ENCODE peak calls at places on chromosomes 6 and 20, in five cellular contexts. I is mucosa of gallbladder; H is hypothalamus; E is CD4-positive, alpha-beta memory T cell; A is T-helper 9 cell. Y is an unnamed sample.
A peak's percentile ranks its signal among the peaks of the same experiment; 100 is the strongest.

GRCh38 chr6:170250981-170251775 is 39.7 kb downstream of the DLL1 start:
- DNase-seq in I (no peak), H (no peak), E (no peak), A (no peak), Y (no peak)

GRCh38 chr6:97218912-97219311 is 64.1 kb downstream of the MMS22L start:
- DNase-seq in I (no peak), H (no peak), E (no peak), A (no peak), Y (no peak)

GRCh38 chr6:143556529-143556928 is 45.0 kb upstream of the FUCA2 start:
- DNase-seq in I (no peak), H (no peak), E (no peak), A (no peak), Y (no peak)

GRCh38 chr20:41041693-41042092 is 13.1 kb downstream of the TOP1 start:
- DNase-seq in I (no peak), H (no peak), E (no peak), A (no peak), Y (no peak)

GRCh38 chr6:118869350-118869749 is 24.6 kb upstream of the ASF1A start:
- DNase-seq in I (no peak), H (no peak), E (no peak), A (no peak), Y (no peak)

GRCh38 chr6:159271257-159271656 is 102.1 kb downstream of the FNDC1 start:
- DNase-seq in I (no peak), H (no peak), E (no peak), A (no peak), Y (no peak)

GRCh38 chr6:81906041-81906440 is 153.6 kb upstream of the TENT5A start:
- DNase-seq in I (no peak), H (no peak), E (no peak), A (no peak), Y (no peak)

GRCh38 chr6:27836080-27836782 is 76.0 kb downstream of the OR2B2 start:
- DNase-seq in I (no peak), H (no peak), E (no peak), A (no peak), Y (no peak)

GRCh38 chr6:12973302-12973865 is 256.8 kb downstream of the PHACTR1 start:
- DNase-seq in I (no peak), H (no peak), E (no peak), A (no peak), Y (no peak)

GRCh38 chr6:107715523-107716321 is 108.4 kb downstream of the SCML4 start:
- DNase-seq in I (no peak), H (no peak), E (peak; percentile 45), A (no peak), Y (no peak)

GRCh38 chr6:159282351-159282750 is 113.2 kb downstream of the FNDC1 start:
- DNase-seq in I (no peak), H (no peak), E (no peak), A (no peak), Y (no peak)

GRCh38 chr6:99030915-99031314 is 83.2 kb upstream of the FBXL4 start:
- DNase-seq in I (no peak), H (no peak), E (no peak), A (no peak), Y (no peak)

GRCh38 chr6:134282816-134283215 is 35.1 kb downstream of the SGK1 start:
- DNase-seq in I (no peak), H (no peak), E (no peak), A (no peak), Y (no peak)

GRCh38 chr6:81785340-81785739 is 32.9 kb upstream of the TENT5A start:
- DNase-seq in I (no peak), H (no peak), E (no peak), A (no peak), Y (no peak)

GRCh38 chr6:89357390-89357789 is 4.9 kb upstream of the UBE2J1 start:
- DNase-seq in I (no peak), H (no peak), E (peak; percentile 22), A (no peak), Y (no peak)

GRCh38 chr20:59939052-59939878 is 840 bp downstream of the PPP1R3D start:
- DNase-seq in I (no peak), H (no peak), E (peak; percentile 4), A (no peak), Y (peak; percentile 72)

GRCh38 chr6:44001318-44001868 is 125.9 kb downstream of the MRPL14 start:
- DNase-seq in I (peak; percentile 66), H (no peak), E (no peak), A (no peak), Y (peak; percentile 85)

GRCh38 chr6:147194652-147195403 is 9.4 kb upstream of the STXBP5 start:
- DNase-seq in I (no peak), H (no peak), E (no peak), A (no peak), Y (no peak)

GRCh38 chr20:24676978-24677370 is 207.5 kb downstream of the SYNDIG1 start:
- DNase-seq in I (no peak), H (no peak), E (no peak), A (no peak), Y (peak; percentile 17)

GRCh38 chr6:157235600-157236039 is 87.7 kb downstream of the TMEM242 start:
- DNase-seq in I (peak; percentile 67), H (no peak), E (peak; percentile 62), A (peak; percentile 45), Y (no peak)

GRCh38 chr20:64108731-64109389 is 1.5 kb upstream of the NPBWR2 start:
- DNase-seq in I (no peak), H (no peak), E (no peak), A (no peak), Y (peak; percentile 45)

GRCh38 chr20:31641391-31641790 is 3.7 kb downstream of the COX4I2 start:
- DNase-seq in I (no peak), H (no peak), E (no peak), A (no peak), Y (no peak)

GRCh38 chr6:155078331-155078745 is 83.2 kb downstream of the TIAM2 start:
- DNase-seq in I (no peak), H (no peak), E (no peak), A (no peak), Y (no peak)

GRCh38 chr6:7540595-7540994 is 876 bp upstream of the DSP start:
- DNase-seq in I (peak; percentile 38), H (no peak), E (no peak), A (no peak), Y (no peak)

GRCh38 chr6:2244261-2245102 is 923 bp downstream of the GMDS start:
- DNase-seq in I (peak; percentile 39), H (no peak), E (no peak), A (no peak), Y (no peak)

GRCh38 chr6:4820704-4821276 is 44.6 kb downstream of the CDYL start:
- DNase-seq in I (no peak), H (no peak), E (no peak), A (no peak), Y (no peak)